ENCODE peak calls at places on chromosomes 1 and 21, in seven cellular contexts. One of them, this sample, is unnamed.

GRCh38 chr1:62732327-62732726 is 44.1 kb upstream of the DOCK7 start:
- DNase-seq in CD8-positive, alpha-beta T cell: no peak
- DNase-seq in HCT116: no peak
- DNase-seq in foreskin keratinocyte: no peak
- DNase-seq in adrenal gland: no peak
- DNase-seq in body of pancreas: no peak
- DNase-seq in left lung: no peak
- DNase-seq in this sample: no peak

GRCh38 chr1:230037261-230037660 is 29.8 kb upstream of the GALNT2 start:
- DNase-seq in HCT116: no peak
- DNase-seq in left lung: no peak
- DNase-seq in body of pancreas: no peak
- DNase-seq in foreskin keratinocyte: no peak
- DNase-seq in adrenal gland: no peak
- DNase-seq in CD8-positive, alpha-beta T cell: no peak
- DNase-seq in this sample: no peak

GRCh38 chr1:232307299-232307698 is 322.6 kb downstream of the SIPA1L2 start:
- DNase-seq in left lung: no peak
- DNase-seq in adrenal gland: no peak
- DNase-seq in body of pancreas: no peak
- DNase-seq in HCT116: no peak
- DNase-seq in foreskin keratinocyte: no peak
- DNase-seq in CD8-positive, alpha-beta T cell: no peak
- DNase-seq in this sample: no peak

GRCh38 chr1:151958959-151959358 is 34.7 kb downstream of the S100A10 start:
- DNase-seq in HCT116: no peak
- DNase-seq in adrenal gland: no peak
- DNase-seq in CD8-positive, alpha-beta T cell: no peak
- DNase-seq in foreskin keratinocyte: no peak
- DNase-seq in left lung: no peak
- DNase-seq in body of pancreas: no peak
- DNase-seq in this sample: no peak

GRCh38 chr21:32335601-32336575 is 37.2 kb downstream of the MRAP start:
- DNase-seq in CD8-positive, alpha-beta T cell: no peak
- DNase-seq in body of pancreas: no peak
- DNase-seq in foreskin keratinocyte: no peak
- DNase-seq in HCT116: no peak
- DNase-seq in left lung: no peak
- DNase-seq in adrenal gland: no peak
- DNase-seq in this sample: peak; percentile 79

GRCh38 chr1:230215049-230215448 is 148.0 kb downstream of the GALNT2 start:
- DNase-seq in left lung: peak; percentile 63
- DNase-seq in CD8-positive, alpha-beta T cell: no peak
- DNase-seq in foreskin keratinocyte: peak; percentile 4
- DNase-seq in adrenal gland: peak; percentile 40
- DNase-seq in HCT116: no peak
- DNase-seq in body of pancreas: peak; percentile 65
- DNase-seq in this sample: peak; percentile 68

GRCh38 chr1:44407430-44408180 is 2.5 kb downstream of the RNF220 start:
- DNase-seq in CD8-positive, alpha-beta T cell: no peak
- DNase-seq in adrenal gland: no peak
- DNase-seq in body of pancreas: no peak
- DNase-seq in HCT116: no peak
- DNase-seq in foreskin keratinocyte: no peak
- DNase-seq in left lung: peak; percentile 83
- DNase-seq in this sample: no peak

GRCh38 chr1:236280438-236281285 is 1.1 kb downstream of the ERO1B start:
- DNase-seq in left lung: no peak
- DNase-seq in body of pancreas: peak; percentile 47
- DNase-seq in HCT116: no peak
- DNase-seq in CD8-positive, alpha-beta T cell: no peak
- DNase-seq in foreskin keratinocyte: peak; percentile 18
- DNase-seq in adrenal gland: no peak
- DNase-seq in this sample: peak; percentile 19

GRCh38 chr1:160644399-160644798 is 2.4 kb downstream of the SLAMF1 start:
- DNase-seq in HCT116: no peak
- DNase-seq in CD8-positive, alpha-beta T cell: no peak
- DNase-seq in body of pancreas: no peak
- DNase-seq in left lung: no peak
- DNase-seq in adrenal gland: no peak
- DNase-seq in foreskin keratinocyte: no peak
- DNase-seq in this sample: no peak

GRCh38 chr1:109498161-109498801 is 4.4 kb downstream of the CYB561D1 start:
- DNase-seq in CD8-positive, alpha-beta T cell: no peak
- DNase-seq in foreskin keratinocyte: no peak
- DNase-seq in body of pancreas: no peak
- DNase-seq in left lung: no peak
- DNase-seq in adrenal gland: peak; percentile 33
- DNase-seq in HCT116: no peak
- DNase-seq in this sample: peak; percentile 77

GRCh38 chr1:90879281-90879680 is 142.6 kb downstream of the ZNF644 start:
- DNase-seq in CD8-positive, alpha-beta T cell: no peak
- DNase-seq in body of pancreas: no peak
- DNase-seq in HCT116: peak; percentile 8
- DNase-seq in adrenal gland: no peak
- DNase-seq in left lung: no peak
- DNase-seq in foreskin keratinocyte: peak; percentile 9
- DNase-seq in this sample: no peak

GRCh38 chr1:223844521-223844961 is 1.2 kb downstream of the TP53BP2 start:
- DNase-seq in HCT116: no peak
- DNase-seq in left lung: no peak
- DNase-seq in adrenal gland: no peak
- DNase-seq in body of pancreas: no peak
- DNase-seq in foreskin keratinocyte: peak; percentile 25
- DNase-seq in CD8-positive, alpha-beta T cell: no peak
- DNase-seq in this sample: no peak

GRCh38 chr21:38787461-38788274 is 18.1 kb upstream of the ETS2 start:
- DNase-seq in body of pancreas: peak; percentile 83
- DNase-seq in adrenal gland: peak; percentile 75
- DNase-seq in left lung: no peak
- DNase-seq in CD8-positive, alpha-beta T cell: no peak
- DNase-seq in HCT116: peak; percentile 97
- DNase-seq in foreskin keratinocyte: peak; percentile 97
- DNase-seq in this sample: no peak

GRCh38 chr1:73813726-73814125 is 384.2 kb downstream of the LRRIQ3 start:
- DNase-seq in adrenal gland: no peak
- DNase-seq in CD8-positive, alpha-beta T cell: no peak
- DNase-seq in foreskin keratinocyte: no peak
- DNase-seq in HCT116: no peak
- DNase-seq in left lung: no peak
- DNase-seq in body of pancreas: no peak
- DNase-seq in this sample: no peak

GRCh38 chr1:172430128-172430454 is 9.6 kb downstream of the C1orf105 start:
- DNase-seq in left lung: no peak
- DNase-seq in CD8-positive, alpha-beta T cell: no peak
- DNase-seq in adrenal gland: no peak
- DNase-seq in body of pancreas: no peak
- DNase-seq in foreskin keratinocyte: no peak
- DNase-seq in HCT116: no peak
- DNase-seq in this sample: no peak

GRCh38 chr1:79815115-79815514 is 808.6 kb upstream of the ADGRL4 start:
- DNase-seq in body of pancreas: no peak
- DNase-seq in foreskin keratinocyte: no peak
- DNase-seq in CD8-positive, alpha-beta T cell: no peak
- DNase-seq in left lung: no peak
- DNase-seq in HCT116: no peak
- DNase-seq in adrenal gland: no peak
- DNase-seq in this sample: no peak

GRCh38 chr1:220702733-220703704 is 12.9 kb downstream of the C1orf115 start:
- DNase-seq in body of pancreas: no peak
- DNase-seq in HCT116: no peak
- DNase-seq in left lung: no peak
- DNase-seq in foreskin keratinocyte: no peak
- DNase-seq in adrenal gland: no peak
- DNase-seq in CD8-positive, alpha-beta T cell: no peak
- DNase-seq in this sample: no peak

GRCh38 chr1:153507926-153508583 is 27.7 kb downstream of the S100A6 start:
- DNase-seq in left lung: no peak
- DNase-seq in HCT116: no peak
- DNase-seq in CD8-positive, alpha-beta T cell: no peak
- DNase-seq in body of pancreas: no peak
- DNase-seq in foreskin keratinocyte: no peak
- DNase-seq in adrenal gland: no peak
- DNase-seq in this sample: no peak

GRCh38 chr1:156461141-156461540 is 39.4 kb downstream of the MEF2D start:
- DNase-seq in left lung: no peak
- DNase-seq in body of pancreas: no peak
- DNase-seq in HCT116: no peak
- DNase-seq in CD8-positive, alpha-beta T cell: no peak
- DNase-seq in adrenal gland: no peak
- DNase-seq in foreskin keratinocyte: no peak
- DNase-seq in this sample: no peak

GRCh38 chr21:16634522-16634914 is 878.3 kb upstream of the CXADR start:
- DNase-seq in body of pancreas: no peak
- DNase-seq in adrenal gland: no peak
- DNase-seq in left lung: no peak
- DNase-seq in foreskin keratinocyte: peak; percentile 18
- DNase-seq in HCT116: no peak
- DNase-seq in CD8-positive, alpha-beta T cell: no peak
- DNase-seq in this sample: no peak

GRCh38 chr1:214205053-214205452 is 75.9 kb upstream of the SMYD2 start:
- DNase-seq in CD8-positive, alpha-beta T cell: no peak
- DNase-seq in HCT116: no peak
- DNase-seq in adrenal gland: no peak
- DNase-seq in foreskin keratinocyte: no peak
- DNase-seq in body of pancreas: no peak
- DNase-seq in left lung: no peak
- DNase-seq in this sample: no peak

GRCh38 chr21:38244407-38244787 is 12.4 kb upstream of the KCNJ15 start:
- DNase-seq in CD8-positive, alpha-beta T cell: no peak
- DNase-seq in foreskin keratinocyte: no peak
- DNase-seq in HCT116: no peak
- DNase-seq in adrenal gland: no peak
- DNase-seq in body of pancreas: no peak
- DNase-seq in left lung: no peak
- DNase-seq in this sample: no peak

DNA sequence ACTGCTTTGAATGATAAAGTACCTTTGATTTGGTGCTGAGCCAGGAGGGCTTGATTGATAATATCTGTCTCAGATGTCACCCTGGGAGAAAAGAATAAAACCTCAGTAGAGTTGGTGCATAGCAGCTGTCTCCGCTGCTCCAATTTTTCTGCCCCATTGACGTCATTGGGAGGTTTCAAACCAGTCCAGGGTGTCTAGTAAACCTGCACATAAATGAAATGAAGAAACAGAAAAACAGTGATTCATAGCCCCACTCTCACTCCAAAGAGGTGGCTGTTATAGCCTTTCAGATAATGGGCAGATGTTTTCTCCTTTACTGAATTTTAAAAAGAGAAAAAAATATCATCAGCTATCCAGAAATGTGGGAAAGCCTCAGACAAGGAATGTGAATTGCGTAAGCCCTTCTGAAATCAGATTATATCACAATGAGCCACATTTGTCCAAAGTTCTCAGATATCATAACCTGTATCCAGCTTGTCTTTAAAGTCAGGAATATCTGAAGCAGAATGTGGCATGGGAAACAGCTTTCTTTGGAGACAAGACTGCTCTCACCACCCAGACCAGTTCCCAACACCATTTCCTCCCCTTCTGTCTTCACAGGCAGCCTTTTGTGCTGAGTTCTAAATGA is 351.3 kb upstream of the SGIP1 start:
- DNase-seq in adrenal gland: no peak
- DNase-seq in body of pancreas: no peak
- DNase-seq in left lung: no peak
- DNase-seq in CD8-positive, alpha-beta T cell: no peak
- DNase-seq in HCT116: no peak
- DNase-seq in foreskin keratinocyte: peak; percentile 54
- DNase-seq in this sample: no peak
- H3K27ac ChIP-seq in adrenal gland: no peak overlapping the region
- H3K27ac ChIP-seq in body of pancreas: no peak overlapping the region
- H3K27ac ChIP-seq in left lung: no peak overlapping the region
- H3K27ac ChIP-seq in CD8-positive, alpha-beta T cell: no peak overlapping the region
- H3K27ac ChIP-seq in HCT116: no peak overlapping the region
- H3K27ac ChIP-seq in foreskin keratinocyte: no peak overlapping the region
- H3K27ac ChIP-seq in this sample: peak overlapping the region; percentile 74

DNA sequence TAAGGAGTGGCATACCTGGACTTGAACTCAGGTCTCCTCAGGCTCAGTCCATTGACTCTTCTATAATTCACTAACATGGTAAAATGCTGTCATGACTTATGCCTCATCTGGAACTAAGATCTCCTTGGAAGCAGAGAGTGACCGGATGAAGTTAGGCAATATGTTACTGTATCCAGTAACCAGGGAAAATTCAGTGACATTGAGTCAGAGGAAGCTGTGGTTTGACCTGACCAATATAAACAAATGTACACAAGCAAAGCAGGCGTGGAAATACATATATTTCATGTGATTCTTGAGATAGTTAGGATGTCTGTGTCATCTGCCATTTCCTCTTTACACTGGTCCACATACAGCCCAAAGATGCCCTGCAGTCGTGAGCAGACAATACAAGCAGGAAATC is 30.3 kb downstream of the SGIP1 start:
- DNase-seq in adrenal gland: no peak
- DNase-seq in left lung: no peak
- DNase-seq in HCT116: peak; percentile 79
- DNase-seq in CD8-positive, alpha-beta T cell: no peak
- DNase-seq in foreskin keratinocyte: peak; percentile 98
- DNase-seq in body of pancreas: no peak
- DNase-seq in this sample: no peak
- H3K27ac ChIP-seq in adrenal gland: no peak overlapping the region
- H3K27ac ChIP-seq in left lung: peak overlapping the region; percentile 85
- H3K27ac ChIP-seq in HCT116: no peak overlapping the region
- H3K27ac ChIP-seq in CD8-positive, alpha-beta T cell: no peak overlapping the region
- H3K27ac ChIP-seq in foreskin keratinocyte: no peak overlapping the region
- H3K27ac ChIP-seq in body of pancreas: no peak overlapping the region
- H3K27ac ChIP-seq in this sample: no peak overlapping the region

GRCh38 chr21:29238052-29238966 is 60.4 kb upstream of the BACH1 start:
- DNase-seq in adrenal gland: no peak
- DNase-seq in HCT116: no peak
- DNase-seq in CD8-positive, alpha-beta T cell: no peak
- DNase-seq in body of pancreas: no peak
- DNase-seq in foreskin keratinocyte: peak; percentile 77
- DNase-seq in left lung: no peak
- DNase-seq in this sample: no peak
- H3K27ac ChIP-seq in adrenal gland: no peak overlapping the region
- H3K27ac ChIP-seq in HCT116: no peak overlapping the region
- H3K27ac ChIP-seq in CD8-positive, alpha-beta T cell: no peak overlapping the region
- H3K27ac ChIP-seq in body of pancreas: no peak overlapping the region
- H3K27ac ChIP-seq in foreskin keratinocyte: no peak overlapping the region
- H3K27ac ChIP-seq in left lung: peak overlapping the region; percentile 41
- H3K27ac ChIP-seq in this sample: no peak overlapping the region

GRCh38 chr1:212483154-212483505 is 50.4 kb downstream of the NENF start:
- DNase-seq in CD8-positive, alpha-beta T cell: no peak
- DNase-seq in HCT116: no peak
- DNase-seq in adrenal gland: no peak
- DNase-seq in left lung: no peak
- DNase-seq in body of pancreas: no peak
- DNase-seq in foreskin keratinocyte: no peak
- DNase-seq in this sample: no peak

GRCh38 chr1:212482006-212482351 is 49.3 kb downstream of the NENF start:
- DNase-seq in adrenal gland: no peak
- DNase-seq in body of pancreas: no peak
- DNase-seq in HCT116: no peak
- DNase-seq in CD8-positive, alpha-beta T cell: no peak
- DNase-seq in left lung: no peak
- DNase-seq in foreskin keratinocyte: no peak
- DNase-seq in this sample: no peak

GRCh38 chr1:212481438-212481767 is 48.7 kb downstream of the NENF start:
- DNase-seq in adrenal gland: no peak
- DNase-seq in CD8-positive, alpha-beta T cell: no peak
- DNase-seq in foreskin keratinocyte: no peak
- DNase-seq in HCT116: no peak
- DNase-seq in left lung: no peak
- DNase-seq in body of pancreas: no peak
- DNase-seq in this sample: no peak

GRCh38 chr1:212485218-212485609 is 52.5 kb downstream of the NENF start:
- DNase-seq in left lung: no peak
- DNase-seq in HCT116: no peak
- DNase-seq in CD8-positive, alpha-beta T cell: no peak
- DNase-seq in adrenal gland: no peak
- DNase-seq in foreskin keratinocyte: no peak
- DNase-seq in body of pancreas: no peak
- DNase-seq in this sample: no peak

GRCh38 chr1:212482352-212483153 is 49.8 kb downstream of the NENF start:
- DNase-seq in foreskin keratinocyte: no peak
- DNase-seq in HCT116: no peak
- DNase-seq in left lung: no peak
- DNase-seq in body of pancreas: no peak
- DNase-seq in CD8-positive, alpha-beta T cell: no peak
- DNase-seq in adrenal gland: no peak
- DNase-seq in this sample: no peak
- H3K27ac ChIP-seq in foreskin keratinocyte: no peak overlapping the region
- H3K27ac ChIP-seq in HCT116: no peak overlapping the region
- H3K27ac ChIP-seq in left lung: no peak overlapping the region
- H3K27ac ChIP-seq in body of pancreas: no peak overlapping the region
- H3K27ac ChIP-seq in CD8-positive, alpha-beta T cell: no peak overlapping the region
- H3K27ac ChIP-seq in adrenal gland: no peak overlapping the region
- H3K27ac ChIP-seq in this sample: no peak overlapping the region